ENCODE peak calls at places on chromosome 1, in five cellular contexts. T, Q, K, P and Z are unnamed samples.

GRCh38 chr1:31239653-31240241 is at the start of gene NKAIN1:
- DNase-seq in T (peak; percentile 84), Q (peak; percentile 90), K (peak; percentile 58), P (no peak), Z (peak; percentile 67)

GRCh38 chr1:40014812-40015594 is 25.5 kb upstream of the CAP1 start:
- DNase-seq in T (no peak), Q (peak; percentile 25), K (no peak), P (no peak), Z (no peak)

GRCh38 chr1:37473431-37474050 is 839 bp upstream of the ZC3H12A start:
- DNase-seq in T (no peak), Q (peak; percentile 55), K (no peak), P (no peak), Z (no peak)

GRCh38 chr1:192907545-192908243 is 98.9 kb downstream of the RGS2 start:
- DNase-seq in T (no peak), Q (no peak), K (no peak), P (no peak), Z (no peak)

GRCh38 chr1:43936470-43937151 is 3.0 kb downstream of the ARTN start:
- DNase-seq in T (peak; percentile 85), Q (peak; percentile 86), K (peak; percentile 86), P (no peak), Z (peak; percentile 66)

GRCh38 chr1:5913078-5913845 is 79.0 kb downstream of the NPHP4 start:
- DNase-seq in T (no peak), Q (peak; percentile 71), K (no peak), P (no peak), Z (no peak)

GRCh38 chr1:38239258-38239657 is 192.7 kb upstream of the POU3F1 start:
- DNase-seq in T (no peak), Q (no peak), K (no peak), P (peak; percentile 61), Z (no peak)

GRCh38 chr1:209363112-209363511 is 220.4 kb upstream of the CAMK1G start:
- DNase-seq in T (peak; percentile 29), Q (peak; percentile 2), K (no peak), P (no peak), Z (no peak)

GRCh38 chr1:41583658-41584570 is 99.4 kb upstream of the EDN2 start:
- DNase-seq in T (peak; percentile 30), Q (peak; percentile 61), K (no peak), P (no peak), Z (no peak)

GRCh38 chr1:173568483-173568882 is 34.4 kb downstream of the SLC9C2 start:
- DNase-seq in T (no peak), Q (no peak), K (no peak), P (no peak), Z (no peak)

GRCh38 chr1:234437423-234438171 is 41.4 kb downstream of the TARBP1 start:
- DNase-seq in T (no peak), Q (no peak), K (no peak), P (no peak), Z (no peak)

GRCh38 chr1:215166886-215167285 is 84.3 kb downstream of the KCNK2 start:
- DNase-seq in T (no peak), Q (no peak), K (no peak), P (no peak), Z (no peak)

GRCh38 chr1:180252638-180253536 is 22.8 kb downstream of the LHX4 start:
- DNase-seq in T (peak; percentile 93), Q (peak; percentile 90), K (peak; percentile 80), P (peak; percentile 28), Z (peak; percentile 92)

GRCh38 chr1:45050931-45051748 is 39.1 kb downstream of the UROD start:
- DNase-seq in T (no peak), Q (no peak), K (no peak), P (no peak), Z (no peak)

GRCh38 chr1:202416641-202417040 is 68.1 kb downstream of the PPP1R12B start:
- DNase-seq in T (no peak), Q (no peak), K (no peak), P (no peak), Z (no peak)

GRCh38 chr1:42745851-42746250 is 5.8 kb upstream of the CLDN19 start:
- DNase-seq in T (no peak), Q (no peak), K (no peak), P (no peak), Z (no peak)

GRCh38 chr1:151475175-151475574 is 15.9 kb upstream of the POGZ start:
- DNase-seq in T (no peak), Q (no peak), K (no peak), P (no peak), Z (no peak)

GRCh38 chr1:79899914-79900313 is 893.4 kb upstream of the ADGRL4 start:
- DNase-seq in T (no peak), Q (no peak), K (no peak), P (no peak), Z (no peak)

GRCh38 chr1:246139745-246140182 is 367.3 kb downstream of the SMYD3 start:
- DNase-seq in T (no peak), Q (no peak), K (no peak), P (no peak), Z (no peak)

GRCh38 chr1:222931018-222931417 is 116.2 kb downstream of the DISP1 start:
- DNase-seq in T (no peak), Q (no peak), K (no peak), P (no peak), Z (no peak)

GRCh38 chr1:180586671-180587155 is 27.9 kb downstream of the OVAAL start:
- DNase-seq in T (no peak), Q (no peak), K (no peak), P (no peak), Z (no peak)